ENCODE peak calls at places on chromosomes 1 and 21, in seven cellular contexts. P is uterus, L is sigmoid colon, H is heart right ventricle, O is colonic mucosa, S is left ventricle myocardium inferior, X is ovary. E is an unnamed sample.

GRCh38 chr1:84721152-84721551 is 30.9 kb upstream of the SSX2IP start:
- DNase-seq in L (no peak), H (no peak), O (no peak), S (no peak), X (no peak), P (no peak), E (no peak)

GRCh38 chr21:14533555-14534400 is 12.3 kb downstream of the SAMSN1 start:
- DNase-seq in L (no peak), O (no peak), H (no peak), P (no peak), X (no peak), S (no peak), E (no peak)

GRCh38 chr1:24151175-24151533 is 8.2 kb upstream of the IL22RA1 start:
- DNase-seq in L (no peak), X (no peak), P (no peak), H (no peak), S (no peak), O (peak; percentile 87), E (no peak)

GRCh38 chr1:117575586-117576225 is 30.1 kb upstream of the TENT5C start:
- DNase-seq in P (peak; percentile 7), S (no peak), H (no peak), L (no peak), O (no peak), X (no peak), E (no peak)

GRCh38 chr1:245901037-245901436 is 606.0 kb downstream of the SMYD3 start:
- DNase-seq in O (no peak), S (no peak), H (no peak), P (no peak), X (no peak), L (no peak), E (no peak)

GRCh38 chr1:88961081-88961480 is 31.3 kb downstream of the KYAT3 start:
- DNase-seq in P (no peak), O (no peak), L (no peak), X (no peak), S (no peak), H (no peak), E (no peak)

GRCh38 chr1:77834771-77835334 is 53.6 kb upstream of the NEXN start:
- DNase-seq in O (peak; percentile 47), H (peak; percentile 52), S (no peak), P (peak; percentile 67), L (peak; percentile 78), X (no peak), E (no peak)

GRCh38 chr1:206041640-206042039 is 11.3 kb upstream of the RHEX start:
- DNase-seq in L (no peak), X (no peak), O (peak; percentile 17), P (no peak), S (no peak), H (no peak), E (no peak)

GRCh38 chr1:24905355-24905978 is 24.6 kb downstream of the RUNX3 start:
- DNase-seq in S (no peak), X (peak; percentile 6), P (no peak), H (no peak), O (no peak), L (no peak), E (no peak)

GRCh38 chr21:40047993-40048730 is 180.9 kb downstream of the PCP4 start:
- DNase-seq in O (no peak), X (no peak), P (no peak), H (no peak), L (peak; percentile 75), S (no peak), E (no peak)

GRCh38 chr1:205017036-205017435 is 26.0 kb upstream of the CNTN2 start:
- DNase-seq in O (no peak), L (no peak), X (no peak), P (no peak), S (no peak), H (no peak), E (no peak)

GRCh38 chr21:43209575-43210453 is 41.0 kb downstream of the CRYAA start:
- DNase-seq in L (peak; percentile 48), X (no peak), S (no peak), H (no peak), O (peak; percentile 12), P (no peak), E (peak; percentile 74)

GRCh38 chr1:205568469-205569361 is 63.1 kb downstream of the ELK4 start:
- DNase-seq in H (no peak), X (no peak), P (no peak), L (peak; percentile 66), S (no peak), O (peak; percentile 32), E (no peak)

GRCh38 chr1:78236711-78237110 is 190.9 kb downstream of the GIPC2 start:
- DNase-seq in H (no peak), P (no peak), L (no peak), O (no peak), X (no peak), S (no peak), E (no peak)

GRCh38 chr1:205939690-205940330 is 3.4 kb downstream of the SLC26A9 start:
- DNase-seq in X (no peak), P (no peak), H (no peak), L (no peak), S (no peak), O (no peak), E (no peak)

GRCh38 chr1:15753776-15754175 is 4.8 kb upstream of the FBLIM1 start:
- DNase-seq in H (no peak), X (no peak), L (no peak), O (no peak), P (no peak), S (no peak), E (no peak)

GRCh38 chr1:30083800-30084464 is 639.5 kb downstream of the MATN1 start:
- DNase-seq in O (no peak), P (peak; percentile 21), S (no peak), L (no peak), X (no peak), H (peak; percentile 18), E (no peak)

GRCh38 chr1:201516511-201517127 is 9.7 kb upstream of the CSRP1 start:
- DNase-seq in X (no peak), O (no peak), P (no peak), H (no peak), S (no peak), L (no peak), E (no peak)

GRCh38 chr1:1360511-1361169 is 2.3 kb upstream of the MXRA8 start:
- DNase-seq in P (peak; percentile 82), L (peak; percentile 92), S (peak; percentile 65), O (peak; percentile 54), X (peak; percentile 46), H (peak; percentile 62), E (peak; percentile 89)
- H3K4me3 ChIP-seq in P (no peak overlapping the region), L (no peak overlapping the region), S (no peak overlapping the region), O (no peak overlapping the region), X (no peak overlapping the region), H (no peak overlapping the region), E (no peak overlapping the region)

GRCh38 chr1:36170643-36171412 is 14.9 kb downstream of the MAP7D1 start:
- DNase-seq in S (no peak), X (no peak), H (no peak), O (no peak), L (no peak), P (no peak), E (no peak)

GRCh38 chr1:36172017-36172747 is 16.2 kb downstream of the MAP7D1 start:
- DNase-seq in P (no peak), X (no peak), S (no peak), L (no peak), H (no peak), O (no peak), E (no peak)

GRCh38 chr1:36175137-36176095 is 19.5 kb downstream of the MAP7D1 start:
- DNase-seq in H (peak; percentile 80), X (no peak), S (peak; percentile 61), P (no peak), O (no peak), L (peak; percentile 81), E (no peak)

GRCh38 chr1:36174716-36175115 is 18.8 kb downstream of the MAP7D1 start:
- DNase-seq in X (no peak), H (no peak), L (no peak), O (no peak), P (no peak), S (no peak), E (no peak)

DNA sequence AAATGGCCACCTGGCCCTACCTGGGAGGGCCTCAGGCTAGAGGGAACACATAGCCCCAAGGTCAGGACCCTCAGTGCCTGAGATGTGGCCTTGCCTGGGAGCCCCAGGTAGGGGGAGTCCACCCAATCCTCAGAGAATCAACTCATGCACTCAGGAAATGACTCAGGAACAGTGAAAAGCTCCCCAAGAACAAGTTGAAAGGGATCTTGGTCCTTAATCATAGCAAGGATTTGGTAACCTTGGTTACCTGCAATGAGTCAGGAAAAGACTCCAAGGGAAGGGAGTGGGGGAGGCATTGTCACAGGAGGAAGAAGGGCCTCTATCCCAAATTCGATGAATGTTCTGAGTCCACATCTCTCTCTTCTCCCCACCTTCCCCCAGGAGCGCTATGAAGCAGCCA is 17.0 kb downstream of the MAP7D1 start:
- DNase-seq in O (no peak), S (no peak), H (no peak), L (no peak), P (no peak), X (no peak), E (no peak)
- H3K36me3 ChIP-seq in O (peaks cover 21% of the 10 kb centered on the region), S (peaks cover 73% of the 10 kb centered on the region), H (peaks cover 30% of the 10 kb centered on the region), L (peaks cover 60% of the 10 kb centered on the region), P (no peaks in the 10 kb centered on the region), X (no peaks in the 10 kb centered on the region), E (peaks cover 71% of the 10 kb centered on the region)

GRCh38 chr1:27862671-27863551 is 9.4 kb upstream of the THEMIS2 start:
- DNase-seq in O (peak; percentile 46), X (no peak), H (peak; percentile 59), L (peak; percentile 78), P (no peak), S (peak; percentile 49), E (peak; percentile 84)

GRCh38 chr1:27862004-27862403 is 10.3 kb upstream of the THEMIS2 start:
- DNase-seq in O (no peak), S (no peak), L (no peak), X (no peak), H (no peak), P (no peak), E (no peak)

GRCh38 chr1:27864264-27864895 is 8.0 kb upstream of the THEMIS2 start:
- DNase-seq in L (no peak), S (peak; percentile 21), O (no peak), H (no peak), X (no peak), P (no peak), E (no peak)

GRCh38 chr1:27861436-27861835 is 10.9 kb upstream of the THEMIS2 start:
- DNase-seq in L (no peak), O (no peak), P (no peak), X (no peak), H (no peak), S (no peak), E (no peak)

GRCh38 chr1:27863552-27863943 is 8.8 kb upstream of the THEMIS2 start:
- DNase-seq in L (no peak), S (no peak), O (no peak), X (no peak), P (no peak), H (no peak), E (no peak)
- H3K4me3 ChIP-seq in L (no peak overlapping the region), S (no peak overlapping the region), O (no peak overlapping the region), X (no peak overlapping the region), P (no peak overlapping the region), H (no peak overlapping the region), E (no peak overlapping the region)

DNA sequence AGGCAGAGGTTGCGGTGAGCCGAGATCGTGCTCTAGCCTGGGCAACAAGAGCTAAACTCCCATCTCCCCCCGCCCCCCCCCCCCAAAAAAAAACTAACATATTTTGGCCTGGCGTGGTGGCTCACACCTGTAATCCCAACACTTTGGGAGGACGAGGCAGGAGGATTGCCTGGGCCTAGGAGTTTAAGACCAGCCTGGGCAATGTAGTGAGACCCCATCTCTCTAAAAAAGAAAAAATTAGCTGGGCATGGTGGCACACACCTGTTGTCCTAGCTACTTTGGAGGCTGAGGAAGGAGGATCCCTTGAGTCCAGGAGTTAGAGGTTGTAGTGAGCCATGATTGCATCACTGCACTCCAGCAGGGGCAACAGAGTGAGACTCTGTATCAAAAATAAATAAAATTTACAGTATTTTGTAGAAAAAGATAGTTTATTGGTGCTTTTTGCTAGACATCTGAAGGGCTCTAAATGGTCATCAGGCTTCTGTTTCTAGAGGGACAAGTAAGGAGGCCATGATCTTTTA is 9.0 kb downstream of the YTHDF2 start:
- DNase-seq in L (no peak), H (no peak), O (no peak), S (no peak), X (no peak), P (no peak), E (no peak)
- H3K36me3 ChIP-seq in L (peaks cover 38% of the 10 kb centered on the region), H (no peaks in the 10 kb centered on the region), O (peaks cover 7% of the 10 kb centered on the region), S (peaks cover 47% of the 10 kb centered on the region), X (no peaks in the 10 kb centered on the region), P (no peaks in the 10 kb centered on the region), E (peaks cover 47% of the 10 kb centered on the region)